ENCODE peak calls at places on chromosome 1, in five cellular contexts. K is right lobe of liver, J is HCT116, T is upper lobe of left lung, D is spleen. P is an unnamed sample.

GRCh38 chr1:173894189-173894588 is 22.9 kb downstream of the SERPINC1 start:
- DNase-seq in D (no peak), K (no peak), J (no peak), T (no peak), P (no peak)

GRCh38 chr1:22711591-22712501 is 1.2 kb downstream of the EPHB2 start:
- DNase-seq in K (no peak), D (no peak), T (peak; percentile 86), J (no peak), P (no peak)

GRCh38 chr1:46394108-46394871 is at the start of gene FAAH:
- DNase-seq in T (peak; percentile 96), K (peak; percentile 75), J (peak; percentile 48), D (peak; percentile 85), P (no peak)

GRCh38 chr1:230824571-230825060 is 43.7 kb downstream of the C1orf198 start:
- DNase-seq in D (no peak), T (no peak), J (no peak), K (no peak), P (no peak)

GRCh38 chr1:66450043-66450514 is 83.9 kb upstream of the SGIP1 start:
- DNase-seq in K (no peak), T (no peak), D (no peak), J (no peak), P (no peak)

GRCh38 chr1:83545450-83545849 is 453.5 kb downstream of the TTLL7 start:
- DNase-seq in D (no peak), K (no peak), T (no peak), J (no peak), P (no peak)

GRCh38 chr1:39128959-39129358 is 75.5 kb upstream of the MACF1 start:
- DNase-seq in J (peak; percentile 61), K (peak; percentile 62), T (no peak), D (no peak), P (peak; percentile 92)

GRCh38 chr1:153561401-153561985 is 4.2 kb downstream of the S100A2 start:
- DNase-seq in J (no peak), T (no peak), D (peak; percentile 47), K (no peak), P (no peak)

GRCh38 chr1:53060580-53060979 is 1.4 kb upstream of the PODN start:
- DNase-seq in D (no peak), J (no peak), T (no peak), K (no peak), P (no peak)

GRCh38 chr1:223084466-223084865 is 58.6 kb downstream of the TLR5 start:
- DNase-seq in T (no peak), D (no peak), K (no peak), J (no peak), P (no peak)

GRCh38 chr1:7703321-7704213 is 67.5 kb upstream of the VAMP3 start:
- DNase-seq in K (no peak), T (peak; percentile 90), D (peak; percentile 84), J (no peak), P (no peak)

GRCh38 chr1:196114193-196114592 is 494.0 kb downstream of the KCNT2 start:
- DNase-seq in K (no peak), T (no peak), J (no peak), D (no peak), P (no peak)

GRCh38 chr1:238254935-238255334 is 364.2 kb upstream of the ZP4 start:
- DNase-seq in T (no peak), J (no peak), D (no peak), K (no peak), P (no peak)

GRCh38 chr1:54546651-54547348 is 1.2 kb upstream of the ACOT11 start:
- DNase-seq in J (no peak), D (no peak), T (no peak), K (no peak), P (no peak)

GRCh38 chr1:199173356-199173755 is 534.5 kb downstream of the PTPRC start:
- DNase-seq in D (no peak), K (no peak), T (no peak), J (no peak), P (no peak)

GRCh38 chr1:180881806-180882509 is 30.7 kb upstream of the KIAA1614 start:
- DNase-seq in D (no peak), T (no peak), K (no peak), J (peak; percentile 21), P (no peak)

GRCh38 chr1:29835486-29836273 is 599.4 kb downstream of the PTPRU start:
- DNase-seq in J (no peak), D (peak; percentile 51), T (no peak), K (no peak), P (no peak)

GRCh38 chr1:21468597-21468996 is 28.7 kb downstream of the NBPF3 start:
- DNase-seq in K (no peak), D (no peak), T (no peak), J (no peak), P (no peak)

GRCh38 chr1:241275981-241276380 is 81.0 kb downstream of the RGS7 start:
- DNase-seq in K (no peak), D (no peak), J (no peak), T (no peak), P (no peak)

GRCh38 chr1:235923466-235924008 is 56.8 kb upstream of the LYST start:
- DNase-seq in D (no peak), K (no peak), T (no peak), J (no peak), P (no peak)

GRCh38 chr1:241157435-241157834 is 199.6 kb downstream of the RGS7 start:
- DNase-seq in D (no peak), T (no peak), K (no peak), J (no peak), P (no peak)

GRCh38 chr1:48697066-48697707 is 79.5 kb downstream of the BEND5 start:
- DNase-seq in D (peak; percentile 83), J (peak; percentile 18), T (no peak), K (peak; percentile 63), P (peak; percentile 67)

GRCh38 chr1:60573726-60574409 is 500.3 kb upstream of the C1orf87 start:
- DNase-seq in T (no peak), D (no peak), K (no peak), J (peak; percentile 27), P (no peak)

GRCh38 chr1:84936116-84936810 is 43.3 kb upstream of the LPAR3 start:
- DNase-seq in J (peak; percentile 39), K (no peak), T (no peak), D (no peak), P (peak; percentile 24)

GRCh38 chr1:90763506-90763905 is 46.4 kb upstream of the BARHL2 start:
- DNase-seq in D (no peak), T (no peak), K (no peak), J (no peak), P (no peak)

GRCh38 chr1:177898377-177898648 is 71.5 kb downstream of the SEC16B start:
- DNase-seq in J (no peak), T (no peak), D (no peak), K (no peak), P (no peak)

GRCh38 chr1:4027492-4028138 is 127.5 kb upstream of the C1orf174 start:
- DNase-seq in K (no peak), T (no peak), D (peak; percentile 90), J (no peak), P (no peak)

GRCh38 chr1:56798053-56798471 is 21.1 kb downstream of the FYB2 start:
- DNase-seq in K (no peak), D (no peak), J (no peak), T (no peak), P (no peak)

DNA sequence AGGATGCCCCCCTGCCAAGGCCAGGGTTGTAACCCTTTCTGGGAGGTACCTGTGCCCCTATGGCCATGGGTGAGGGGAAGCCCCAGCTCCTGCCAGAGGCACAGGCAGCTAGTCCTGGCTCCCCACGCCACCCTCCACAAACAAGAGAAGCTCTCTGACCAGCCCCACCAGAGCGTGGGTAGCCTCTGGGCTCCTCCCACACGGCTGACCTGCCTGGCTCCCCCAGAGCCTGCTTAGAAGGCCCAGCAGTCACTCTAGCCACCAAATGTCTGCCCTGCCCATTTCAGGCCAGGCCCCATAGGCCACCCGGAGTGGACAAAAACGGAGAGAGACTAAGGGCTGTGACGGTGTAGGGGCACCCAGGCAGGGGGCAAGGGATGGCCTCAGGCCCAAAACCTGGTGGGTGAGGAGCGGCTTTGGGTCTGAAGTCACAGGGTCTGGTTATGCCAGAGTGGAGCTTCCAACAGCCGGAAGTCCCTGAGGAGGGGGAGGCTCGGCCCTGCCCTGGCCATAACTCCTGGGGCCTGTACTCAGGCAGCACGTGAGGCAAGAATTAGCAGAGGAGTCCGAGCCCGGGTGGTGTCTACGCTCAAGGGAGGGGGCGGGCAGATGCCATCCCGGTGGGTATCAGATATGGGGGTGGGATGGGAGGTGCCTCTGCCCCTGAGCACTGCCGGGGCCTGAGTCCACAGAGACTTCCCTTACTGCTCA is 155.4 kb downstream of the CASZ1 start:
- DNase-seq in J (no peak), T (no peak), D (no peak), K (no peak), P (no peak)
- H3K27ac ChIP-seq in J (no peak overlapping the region), T (peak overlapping the region; percentile 51), D (no peak overlapping the region), K (no peak overlapping the region), P (peak overlapping the region; percentile 82)

GRCh38 chr1:67741786-67742185 is 56.8 kb downstream of the GADD45A start:
- DNase-seq in K (no peak), T (no peak), D (no peak), J (no peak), P (no peak)
- TF ChIP-seq POLR2A in K (no peak), T (no peak), D (no peak), J (no peak), P (no peak)

DNA sequence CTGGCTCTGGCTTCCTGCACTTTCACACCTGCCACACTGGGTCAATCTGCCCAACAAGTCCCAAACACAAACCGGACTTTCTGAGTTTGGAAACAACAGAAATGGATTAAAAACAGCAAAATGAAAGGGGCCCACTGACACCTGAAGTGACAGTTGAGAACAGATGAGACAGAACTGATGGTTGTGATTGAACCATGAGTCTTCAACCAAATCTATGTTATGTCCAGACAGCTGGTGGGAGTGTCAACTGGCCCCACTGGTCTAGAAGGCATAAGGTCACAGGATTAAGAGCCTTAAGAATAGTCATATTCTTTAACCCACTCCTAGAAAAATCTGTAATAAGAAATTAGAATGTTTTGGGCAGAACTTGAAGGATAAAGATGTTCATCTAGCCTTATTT is 13.0 kb upstream of the ATP13A2 start:
- DNase-seq in T (no peak), K (no peak), J (no peak), D (no peak), P (no peak)
- H3K4me1 ChIP-seq in T (peaks cover 27% of the 10 kb centered on the region), K (peaks cover 3% of the 10 kb centered on the region), J (no peaks in the 10 kb centered on the region), D (peaks cover 16% of the 10 kb centered on the region), P (peaks cover 10% of the 10 kb centered on the region)

GRCh38 chr1:204286323-204286714 is 72.5 kb upstream of the GOLT1A start:
- DNase-seq in J (no peak), K (no peak), T (no peak), D (no peak), P (no peak)

GRCh38 chr1:204288061-204288588 is 71.6 kb downstream of the PLEKHA6 start:
- DNase-seq in D (no peak), K (peak; percentile 86), J (peak; percentile 87), T (peak; percentile 50), P (peak; percentile 94)

GRCh38 chr1:204287466-204287881 is 72.3 kb downstream of the PLEKHA6 start:
- DNase-seq in J (no peak), K (no peak), D (no peak), T (no peak), P (peak; percentile 37)

GRCh38 chr1:204285438-204286322 is 71.9 kb upstream of the GOLT1A start:
- DNase-seq in J (no peak), T (no peak), K (no peak), D (no peak), P (no peak)

DNA sequence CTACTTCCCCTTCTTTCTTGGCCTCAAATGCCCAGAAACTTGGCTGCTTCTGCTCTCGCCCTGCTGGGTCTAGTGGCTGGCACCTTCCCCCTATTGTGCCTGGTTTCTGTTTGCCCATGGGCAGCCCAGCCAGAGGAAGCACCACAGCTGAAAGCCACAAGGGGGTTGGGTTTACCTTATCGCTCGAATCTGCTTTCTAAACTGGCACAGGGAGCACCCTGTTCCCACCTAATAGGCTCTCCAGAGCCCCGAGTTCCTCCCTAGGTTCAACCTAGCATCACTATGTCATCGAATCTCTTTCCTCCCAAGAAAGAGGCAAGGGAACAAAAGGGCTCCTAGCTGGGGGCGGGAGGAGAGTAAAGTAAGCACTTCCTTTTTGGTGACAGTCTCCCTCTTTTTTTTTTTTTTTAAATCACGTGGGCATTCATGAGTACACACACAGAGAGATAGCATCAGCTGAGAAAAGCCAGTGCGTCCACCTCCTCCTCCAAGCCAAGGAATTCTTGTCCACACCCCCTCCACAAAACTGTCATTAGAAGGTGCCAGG is 72.8 kb downstream of the PLEKHA6 start:
- DNase-seq in J (no peak), K (peak; percentile 65), T (no peak), D (no peak), P (peak; percentile 71)
- H3K27ac ChIP-seq in J (no peak overlapping the region), K (peak overlapping the region; percentile 71), T (peak overlapping the region; percentile 71), D (peak overlapping the region; percentile 77), P (peak overlapping the region; percentile 90)